ENCODE peak calls at places on chromosome 12, in nine cellular contexts. R is GM10248, U is cardiac muscle cell, Y is AG10803, L is nephron progenitor cell, H is glutamatergic neuron, M is cardiac fibroblast, E is GM20000, D is tibial artery. Z is an unnamed sample.

GRCh38 chr12:26276709-26277108 is 81.3 kb downstream of the SSPN start:
- DNase-seq in R (no peak), U (no peak), Y (peak), L (no peak), H (no peak), M (no peak), E (no peak), D (no peak), Z (no peak)

GRCh38 chr12:130142736-130143135 is 19.5 kb upstream of the FZD10 start:
- DNase-seq in R (no peak), U (no peak), Y (no peak), L (no peak), H (no peak), M (no peak), E (no peak), D (no peak), Z (no peak)

GRCh38 chr12:131114942-131115584 is 161.4 kb downstream of the ADGRD1 start:
- DNase-seq in R (no peak), U (peak), Y (no peak), L (no peak), H (no peak), M (no peak), E (no peak), D (no peak), Z (no peak)

GRCh38 chr12:123614531-123614930 is 12.6 kb downstream of the DDX55 start:
- DNase-seq in R (no peak), U (peak), Y (peak), L (no peak), H (no peak), M (peak), E (no peak), D (no peak), Z (no peak)

GRCh38 chr12:28222081-28222700 is 31.9 kb downstream of the CCDC91 start:
- DNase-seq in R (no peak), U (no peak), Y (no peak), L (no peak), H (no peak), M (no peak), E (no peak), D (no peak), Z (no peak)

GRCh38 chr12:92065018-92065499 is 80.6 kb downstream of the BTG1 start:
- DNase-seq in R (no peak), U (no peak), Y (peak), L (no peak), H (no peak), M (no peak), E (peak), D (no peak), Z (no peak)

GRCh38 chr12:83971781-83972180 is 940.8 kb downstream of the SLC6A15 start:
- DNase-seq in R (no peak), U (no peak), Y (peak), L (no peak), H (no peak), M (no peak), E (no peak), D (no peak), Z (no peak)

GRCh38 chr12:14811486-14811885 is 2.5 kb downstream of the SMCO3 start:
- DNase-seq in R (no peak), U (no peak), Y (no peak), L (no peak), H (no peak), M (no peak), E (no peak), D (no peak), Z (no peak)

GRCh38 chr12:2481951-2482350 is 312.8 kb upstream of the FKBP4 start:
- DNase-seq in R (no peak), U (no peak), Y (peak), L (no peak), H (no peak), M (no peak), E (no peak), D (no peak), Z (no peak)

GRCh38 chr12:5748027-5748426 is 197.0 kb downstream of the ANO2 start:
- DNase-seq in R (no peak), U (no peak), Y (no peak), L (no peak), H (no peak), M (no peak), E (no peak), D (no peak), Z (no peak)

GRCh38 chr12:27807063-27807703 is 27.1 kb upstream of the MANSC4 start:
- DNase-seq in R (no peak), U (no peak), Y (no peak), L (no peak), H (no peak), M (no peak), E (no peak), D (no peak), Z (no peak)

GRCh38 chr12:120529641-120530314 is 820 bp upstream of the COQ5 start:
- DNase-seq in R (no peak), U (peak), Y (peak), L (no peak), H (no peak), M (peak), E (no peak), D (no peak), Z (peak)

GRCh38 chr12:108612788-108613282 is 15.0 kb upstream of the TMEM119 start:
- DNase-seq in R (no peak), U (no peak), Y (no peak), L (no peak), H (no peak), M (no peak), E (no peak), D (no peak), Z (no peak)

GRCh38 chr12:8455281-8455680 is 481 bp upstream of the CLEC6A start:
- DNase-seq in R (no peak), U (no peak), Y (no peak), L (no peak), H (no peak), M (no peak), E (no peak), D (no peak), Z (no peak)

GRCh38 chr12:10086387-10086786 is 12.4 kb downstream of the CLEC1A start:
- DNase-seq in R (no peak), U (no peak), Y (no peak), L (no peak), H (no peak), M (no peak), E (no peak), D (no peak), Z (no peak)

GRCh38 chr12:15621140-15621539 is 168.0 kb downstream of the EPS8 start:
- DNase-seq in R (no peak), U (no peak), Y (no peak), L (no peak), H (no peak), M (no peak), E (no peak), D (no peak), Z (no peak)

GRCh38 chr12:2664721-2665577 is 129.8 kb upstream of the FKBP4 start:
- DNase-seq in R (no peak), U (no peak), Y (no peak), L (no peak), H (no peak), M (no peak), E (no peak), D (peak), Z (no peak)

GRCh38 chr12:132124766-132125425 is 19.2 kb downstream of the DDX51 start:
- DNase-seq in R (no peak), U (no peak), Y (no peak), L (no peak), H (no peak), M (no peak), E (no peak), D (peak), Z (no peak)

GRCh38 chr12:113500662-113501435 is 29.2 kb upstream of the LHX5 start:
- DNase-seq in R (no peak), U (no peak), Y (no peak), L (no peak), H (no peak), M (no peak), E (no peak), D (no peak), Z (no peak)

GRCh38 chr12:130473266-130473665 is 135.6 kb downstream of the PIWIL1 start:
- DNase-seq in R (no peak), U (no peak), Y (no peak), L (no peak), H (no peak), M (no peak), E (no peak), D (no peak), Z (no peak)

GRCh38 chr12:52054838-52055741 is 3.8 kb downstream of the NR4A1 start:
- DNase-seq in R (no peak), U (peak), Y (no peak), L (no peak), H (no peak), M (peak), E (no peak), D (no peak), Z (no peak)

GRCh38 chr12:94070520-94070919 is 77.9 kb upstream of the PLXNC1 start:
- DNase-seq in R (no peak), U (no peak), Y (no peak), L (no peak), H (no peak), M (no peak), E (no peak), D (no peak), Z (no peak)

GRCh38 chr12:14905269-14906004 is 19.8 kb upstream of the MGP start:
- DNase-seq in R (no peak), U (peak), Y (no peak), L (no peak), H (no peak), M (peak), E (no peak), D (no peak), Z (no peak)

GRCh38 chr12:93002278-93003054 is 73.4 kb upstream of the EEA1 start:
- DNase-seq in R (no peak), U (peak), Y (peak), L (no peak), H (no peak), M (peak), E (no peak), D (no peak), Z (no peak)

DNA sequence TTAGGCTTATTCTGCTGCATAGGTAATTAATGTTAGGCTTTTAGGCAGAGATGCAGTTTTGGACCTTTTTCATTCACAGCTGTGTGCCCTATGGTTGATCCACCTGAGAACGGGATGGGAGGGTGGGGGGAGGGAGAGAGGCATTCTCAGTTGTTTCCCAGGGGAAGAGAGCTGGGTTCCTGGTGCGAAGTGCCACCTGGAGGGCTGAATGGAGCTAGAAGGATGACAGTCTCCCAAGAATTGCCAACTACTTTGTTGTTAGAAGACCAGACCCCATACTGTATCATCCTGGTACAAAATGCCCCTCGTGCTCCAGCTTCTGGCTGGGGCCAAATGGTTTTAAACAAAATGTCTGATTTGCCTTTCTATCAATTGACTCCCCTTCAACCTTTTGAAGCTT is 154.3 kb downstream of the APAF1 start:
- DNase-seq in R (no peak), U (no peak), Y (no peak), L (no peak), H (no peak), M (no peak), E (no peak), D (no peak), Z (no peak)
- TF ChIP-seq CTCF in R (no peak), U (no peak), Y (no peak), L (no peak), H (no peak), M (no peak), E (no peak), D (no peak), Z (no peak)

GRCh38 chr12:98515368-98516183 is at the start of gene TMPO:
- DNase-seq in R (peak), U (peak), Y (peak), L (peak), H (peak), M (peak), E (peak), D (peak), Z (peak)
- TF ChIP-seq CTCF in R (no peak), U (no peak), Y (no peak), L (no peak), H (no peak), M (no peak), E (no peak), D (no peak), Z (no peak)

DNA sequence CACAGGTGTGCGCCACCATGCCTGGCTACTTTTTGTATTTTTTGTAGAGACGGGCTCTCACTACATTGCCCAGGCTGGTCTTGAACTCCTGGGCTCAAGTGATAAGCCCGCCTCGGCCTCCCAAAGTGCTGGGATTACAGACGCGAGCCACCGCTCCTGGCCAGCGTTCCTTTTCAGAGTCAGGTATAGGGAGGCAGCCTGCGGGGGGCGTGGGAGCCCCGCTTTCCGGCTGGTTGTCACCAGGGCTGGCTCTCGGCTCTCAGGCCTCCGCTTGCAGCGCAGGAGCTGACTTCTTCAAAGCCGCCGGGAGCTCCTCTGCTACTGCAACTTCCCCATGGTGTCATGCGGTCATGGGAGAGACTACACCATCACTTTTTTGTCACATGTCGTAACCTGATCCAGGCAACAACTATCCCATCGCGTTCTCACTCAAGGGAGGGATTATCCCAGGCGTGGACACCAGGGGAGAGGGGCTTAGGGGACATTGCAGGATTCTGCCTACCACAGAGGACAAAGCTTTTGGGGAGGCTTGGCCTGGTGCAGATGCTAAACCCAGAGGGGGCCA is 129.4 kb downstream of the SCARB1 start:
- DNase-seq in R (no peak), U (no peak), Y (no peak), L (peak), H (peak), M (no peak), E (no peak), D (peak), Z (peak)
- TF ChIP-seq CTCF in R (no peak), U (no peak), Y (no peak), L (peak), H (peak), M (no peak), E (no peak), D (no peak), Z (no peak)

DNA sequence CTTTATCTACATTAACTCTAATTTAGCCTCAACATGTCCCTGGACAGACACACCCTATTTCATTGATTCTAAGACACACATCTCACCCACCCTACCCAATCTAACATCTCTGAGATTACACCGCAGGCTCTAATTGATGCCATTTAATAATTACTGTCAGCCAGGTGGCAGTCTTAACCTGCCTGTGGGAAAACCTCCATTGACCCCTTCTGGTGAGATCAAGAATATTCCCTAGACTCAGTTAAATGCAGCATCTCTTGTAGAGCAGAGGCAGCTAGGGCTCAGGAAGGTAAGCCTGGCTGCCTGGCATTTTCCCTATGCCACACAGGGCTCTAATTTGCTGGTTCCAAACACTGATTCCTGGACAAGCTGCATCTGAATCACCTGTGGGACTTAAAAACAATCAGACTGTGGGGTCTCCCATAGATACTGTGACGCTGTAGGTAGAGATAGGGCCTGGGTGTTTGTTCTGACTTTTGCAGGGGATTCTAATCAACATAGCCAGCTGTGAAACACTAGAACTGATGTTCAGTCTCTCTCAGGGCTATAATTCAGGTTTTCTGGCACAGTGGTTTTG is 14.3 kb downstream of the MCRS1 start:
- DNase-seq in R (peak), U (no peak), Y (no peak), L (no peak), H (no peak), M (peak), E (peak), D (no peak), Z (no peak)
- TF ChIP-seq CTCF in R (peak), U (peak), Y (peak), L (peak), H (peak), M (peak), E (peak), D (no peak), Z (no peak)

DNA sequence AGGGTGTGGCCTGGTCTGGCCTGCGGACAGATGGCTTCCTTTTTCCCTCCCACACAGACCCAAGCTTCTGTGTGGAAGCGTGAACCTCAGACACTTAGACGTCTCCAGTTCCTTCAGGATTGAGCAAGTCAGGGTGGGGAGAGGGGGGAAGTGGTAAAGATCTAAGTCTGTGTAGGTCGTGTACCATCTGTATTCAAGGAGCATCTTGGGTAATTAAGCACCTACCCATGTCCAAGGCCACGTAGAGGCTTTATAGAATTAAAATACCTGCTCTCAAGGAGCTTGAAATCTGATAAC is 1.7 kb downstream of the AVIL start:
- DNase-seq in R (no peak), U (peak), Y (peak), L (no peak), H (no peak), M (peak), E (no peak), D (peak), Z (no peak)
- TF ChIP-seq CTCF in R (no peak), U (no peak), Y (no peak), L (no peak), H (no peak), M (no peak), E (no peak), D (no peak), Z (no peak)

GRCh38 chr12:102736328-102736727 is 180.7 kb downstream of the PAH start:
- DNase-seq in R (no peak), U (no peak), Y (no peak), L (no peak), H (no peak), M (no peak), E (no peak), D (no peak), Z (no peak)

GRCh38 chr12:102741196-102741595 is 175.8 kb downstream of the PAH start:
- DNase-seq in R (no peak), U (no peak), Y (no peak), L (no peak), H (no peak), M (no peak), E (no peak), D (no peak), Z (no peak)

GRCh38 chr12:102735104-102735503 is 181.9 kb downstream of the PAH start:
- DNase-seq in R (peak), U (no peak), Y (no peak), L (no peak), H (no peak), M (no peak), E (peak), D (no peak), Z (no peak)

DNA sequence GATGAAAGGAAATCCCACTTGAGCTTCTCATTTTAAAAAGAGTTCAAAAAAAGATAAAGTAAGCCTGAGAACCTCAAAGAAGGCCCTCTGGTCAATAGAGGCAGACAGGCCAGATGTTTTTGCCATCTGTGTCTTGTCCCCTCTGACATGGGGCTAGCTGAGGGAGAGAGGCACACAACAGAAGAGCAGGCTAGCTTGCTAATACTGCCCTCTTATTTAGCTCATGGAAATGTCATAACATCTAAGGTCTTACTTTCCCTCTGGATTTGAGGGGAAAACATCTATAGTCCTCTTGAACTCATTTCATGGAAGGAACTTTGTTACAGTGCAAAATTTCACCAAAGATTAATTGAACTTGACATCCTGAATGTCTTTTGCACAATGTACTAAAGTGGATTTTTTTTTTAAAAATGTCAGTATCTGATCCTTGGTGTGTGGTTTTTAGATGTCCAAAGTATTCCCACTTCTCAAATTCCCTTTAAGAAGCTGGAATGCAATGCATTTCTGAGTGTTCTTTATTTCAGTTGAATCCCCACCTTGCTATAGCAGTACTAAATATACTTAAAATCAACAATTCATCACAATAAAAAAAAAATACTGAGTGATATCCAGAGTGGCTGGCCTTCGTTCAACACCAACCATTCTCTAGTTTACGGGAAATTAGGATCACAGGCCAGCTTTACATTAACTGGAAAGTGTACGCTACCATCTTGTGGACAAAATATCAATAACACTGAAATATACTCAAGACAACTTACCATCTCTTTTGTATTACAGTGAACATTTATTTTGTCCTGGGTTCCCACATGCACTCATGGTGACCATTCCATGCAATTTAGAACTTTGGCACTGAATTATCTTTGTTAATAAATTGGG is 176.6 kb downstream of the PAH start:
- DNase-seq in R (no peak), U (peak), Y (peak), L (no peak), H (no peak), M (peak), E (peak), D (no peak), Z (peak)
- TF ChIP-seq CTCF in R (peak), U (peak), Y (peak), L (no peak), H (peak), M (no peak), E (peak), D (no peak), Z (peak)

GRCh38 chr12:57815177-57816000 is 3.1 kb downstream of the AVIL start:
- DNase-seq in R (no peak), U (no peak), Y (no peak), L (no peak), H (no peak), M (no peak), E (no peak), D (peak), Z (no peak)
- TF ChIP-seq CTCF in R (no peak), U (peak), Y (peak), L (no peak), H (no peak), M (peak), E (no peak), D (no peak), Z (no peak)

GRCh38 chr12:49130151-49131050 is 794 bp downstream of the TUBA1B start:
- DNase-seq in R (peak), U (peak), Y (peak), L (peak), H (peak), M (peak), E (peak), D (peak), Z (peak)
- TF ChIP-seq CTCF in R (peak), U (peak), Y (peak), L (peak), H (peak), M (peak), E (peak), D (peak), Z (peak)

GRCh38 chr12:64452559-64453329 is 824 bp downstream of the TBK1 start:
- DNase-seq in R (no peak), U (peak), Y (peak), L (no peak), H (no peak), M (peak), E (peak), D (no peak), Z (no peak)

GRCh38 chr12:64456119-64456518 is 4.2 kb downstream of the TBK1 start:
- DNase-seq in R (no peak), U (no peak), Y (no peak), L (no peak), H (no peak), M (no peak), E (no peak), D (no peak), Z (no peak)

GRCh38 chr12:64450711-64451486 is 1.0 kb upstream of the TBK1 start:
- DNase-seq in R (peak), U (peak), Y (peak), L (no peak), H (no peak), M (peak), E (peak), D (no peak), Z (peak)

GRCh38 chr12:64450057-64450640 is 1.8 kb upstream of the TBK1 start:
- DNase-seq in R (no peak), U (no peak), Y (no peak), L (no peak), H (no peak), M (no peak), E (no peak), D (no peak), Z (no peak)

GRCh38 chr12:64451687-64452558 is at the start of gene TBK1:
- DNase-seq in R (peak), U (peak), Y (peak), L (peak), H (peak), M (peak), E (peak), D (peak), Z (peak)
- TF ChIP-seq CTCF in R (no peak), U (no peak), Y (no peak), L (no peak), H (no peak), M (no peak), E (peak), D (peak), Z (no peak)

Z was measured in endothelial cell.